ENCODE peak calls at places on chromosomes 16 and 17, in six cellular contexts. W is BJ; E is uterus; H is NCI-H82; B is stimulated activated CD4-positive, alpha-beta T cell treated with anti-CD3 and anti-CD28 coated beads, Interleukin-2, amount 100 ng/mL, for 48 hours; A is C1 segment of cervical spinal cord. D is an unnamed sample.

GRCh38 chr17:42129109-42129837 is 6.7 kb downstream of the HSPB9 start:
- DNase-seq in A (no peak), H (no peak), E (no peak), W (no peak), B (no peak), D (no peak)

GRCh38 chr16:85171004-85171808 is 58.9 kb upstream of the CIBAR2 start:
- DNase-seq in E (no peak), W (no peak), A (no peak), H (no peak), B (no peak), D (no peak)

GRCh38 chr16:55830658-55831294 is 2.1 kb downstream of the CES1 start:
- DNase-seq in B (no peak), W (no peak), A (no peak), E (no peak), H (no peak), D (no peak)

GRCh38 chr16:53511403-53512280 is 8.6 kb upstream of the AKTIP start:
- DNase-seq in A (no peak), H (no peak), B (no peak), E (no peak), W (no peak), D (no peak)

GRCh38 chr16:72827907-72828306 is 220.0 kb downstream of the ZFHX3 start:
- DNase-seq in A (no peak), H (no peak), W (no peak), E (no peak), B (no peak), D (no peak)

GRCh38 chr17:10149573-10150399 is 48.6 kb downstream of the GAS7 start:
- DNase-seq in H (no peak), E (no peak), W (no peak), B (no peak), A (no peak), D (peak; percentile 64)

GRCh38 chr16:58236231-58236690 is 38.4 kb upstream of the CSNK2A2 start:
- DNase-seq in H (peak; percentile 92), W (no peak), B (peak; percentile 56), E (peak; percentile 52), A (peak; percentile 43), D (peak; percentile 34)

GRCh38 chr16:10240854-10241613 is 58.8 kb upstream of the GRIN2A start:
- DNase-seq in E (no peak), A (no peak), H (no peak), W (no peak), B (no peak), D (no peak)

GRCh38 chr16:630815-631405 is at the start of gene WFIKKN1:
- DNase-seq in E (no peak), B (no peak), A (no peak), H (no peak), W (no peak), D (no peak)

GRCh38 chr16:70751593-70751992 is 49.4 kb downstream of the VAC14 start:
- DNase-seq in H (no peak), E (no peak), B (no peak), W (no peak), A (no peak), D (no peak)

GRCh38 chr17:29760771-29761682 is 138.3 kb upstream of the CORO6 start:
- DNase-seq in A (peak; percentile 59), E (peak; percentile 88), H (peak; percentile 83), W (peak; percentile 39), B (peak; percentile 89), D (peak; percentile 90)

GRCh38 chr17:37576281-37576680 is 32.9 kb downstream of the SYNRG start:
- DNase-seq in B (no peak), W (no peak), A (no peak), E (no peak), H (no peak), D (no peak)

GRCh38 chr16:27108051-27108770 is 41.5 kb downstream of the C16orf82 start:
- DNase-seq in A (no peak), E (no peak), H (no peak), W (no peak), B (no peak), D (no peak)

GRCh38 chr17:12546983-12547382 is 118.7 kb upstream of the MYOCD start:
- DNase-seq in A (no peak), W (no peak), H (no peak), E (no peak), B (no peak), D (no peak)

GRCh38 chr16:30927789-30928378 is 4.5 kb downstream of the FBXL19 start:
- DNase-seq in B (no peak), H (peak; percentile 94), A (peak; percentile 49), W (no peak), E (peak; percentile 52), D (no peak)

GRCh38 chr17:31433811-31434210 is 42.3 kb downstream of the RAB11FIP4 start:
- DNase-seq in H (no peak), E (no peak), A (no peak), B (no peak), W (no peak), D (no peak)

GRCh38 chr17:66637491-66637890 is 197.4 kb upstream of the CACNG5 start:
- DNase-seq in E (no peak), B (no peak), H (no peak), W (no peak), A (no peak), D (no peak)

D was measured in fibroblast of gingiva.